ENCODE peak calls at places on chromosomes 13 and 19, in five cellular contexts. J is tibial nerve, W is thyroid gland, O is A549, Z is left lung. I is an unnamed sample.

GRCh38 chr19:3262362-3262761 is 37.9 kb downstream of the CELF5 start:
- DNase-seq in J (no peak), W (no peak), O (no peak), Z (no peak), I (no peak)

GRCh38 chr13:113928701-113929627 is 44.9 kb downstream of the C13orf46 start:
- DNase-seq in J (peak), W (peak), O (no peak), Z (peak), I (peak)

GRCh38 chr19:20414133-20414532 is 151.4 kb downstream of the ZNF737 start:
- DNase-seq in J (no peak), W (no peak), O (no peak), Z (no peak), I (no peak)

GRCh38 chr19:48720613-48721296 is 1.2 kb upstream of the MAMSTR start:
- DNase-seq in J (peak), W (peak), O (peak), Z (peak), I (peak)

GRCh38 chr13:109336730-109337129 is 449.7 kb downstream of the IRS2 start:
- DNase-seq in J (no peak), W (peak), O (no peak), Z (no peak), I (no peak)

GRCh38 chr19:47068246-47068645 is 19.8 kb upstream of the TMEM160 start:
- DNase-seq in J (no peak), W (no peak), O (no peak), Z (no peak), I (no peak)

GRCh38 chr19:46697142-46697960 is 19.6 kb downstream of the PRKD2 start:
- DNase-seq in J (peak), W (peak), O (peak), Z (peak), I (no peak)

GRCh38 chr13:33101835-33102234 is 85.6 kb downstream of the KL start:
- DNase-seq in J (no peak), W (no peak), O (no peak), Z (no peak), I (no peak)

GRCh38 chr13:59722580-59722900 is 441.2 kb downstream of the DIAPH3 start:
- DNase-seq in J (no peak), W (no peak), O (no peak), Z (no peak), I (no peak)

GRCh38 chr13:20664304-20664703 is 39.2 kb upstream of the IL17D start:
- DNase-seq in J (no peak), W (no peak), O (no peak), Z (no peak), I (peak)

GRCh38 chr13:20671789-20672188 is 31.7 kb upstream of the IL17D start:
- DNase-seq in J (no peak), W (no peak), O (no peak), Z (no peak), I (no peak)

GRCh38 chr13:20669162-20669561 is 34.3 kb upstream of the IL17D start:
- DNase-seq in J (no peak), W (no peak), O (no peak), Z (no peak), I (no peak)

GRCh38 chr13:20666948-20667347 is 36.6 kb upstream of the IL17D start:
- DNase-seq in J (no peak), W (no peak), O (no peak), Z (no peak), I (no peak)

GRCh38 chr13:20667857-20668256 is 35.6 kb upstream of the IL17D start:
- DNase-seq in J (no peak), W (no peak), O (no peak), Z (no peak), I (no peak)
- H3K27ac ChIP-seq in J (no peak), W (no peak), O (no peak), Z (no peak), I (no peak)

GRCh38 chr13:72788831-72789230 is 6.9 kb downstream of the PIBF1 start:
- DNase-seq in J (no peak), W (no peak), O (no peak), Z (no peak), I (no peak)
- H3K27ac ChIP-seq in J (no peak), W (peak), O (no peak), Z (peak), I (no peak)

GRCh38 chr19:2101417-2102335 is 5.0 kb downstream of the IZUMO4 start:
- DNase-seq in J (no peak), W (no peak), O (no peak), Z (no peak), I (no peak)
- H3K27ac ChIP-seq in J (peak), W (no peak), O (no peak), Z (no peak), I (no peak)

GRCh38 chr19:7699422-7700127 is 2.4 kb downstream of the FCER2 start:
- DNase-seq in J (no peak), W (no peak), O (no peak), Z (no peak), I (no peak)

GRCh38 chr19:7698583-7698982 is 3.3 kb downstream of the FCER2 start:
- DNase-seq in J (no peak), W (no peak), O (no peak), Z (no peak), I (no peak)

GRCh38 chr19:7699003-7699402 is 2.9 kb downstream of the FCER2 start:
- DNase-seq in J (no peak), W (no peak), O (no peak), Z (no peak), I (no peak)

GRCh38 chr19:7700128-7700470 is 1.8 kb downstream of the FCER2 start:
- DNase-seq in J (no peak), W (no peak), O (no peak), Z (no peak), I (no peak)

DNA sequence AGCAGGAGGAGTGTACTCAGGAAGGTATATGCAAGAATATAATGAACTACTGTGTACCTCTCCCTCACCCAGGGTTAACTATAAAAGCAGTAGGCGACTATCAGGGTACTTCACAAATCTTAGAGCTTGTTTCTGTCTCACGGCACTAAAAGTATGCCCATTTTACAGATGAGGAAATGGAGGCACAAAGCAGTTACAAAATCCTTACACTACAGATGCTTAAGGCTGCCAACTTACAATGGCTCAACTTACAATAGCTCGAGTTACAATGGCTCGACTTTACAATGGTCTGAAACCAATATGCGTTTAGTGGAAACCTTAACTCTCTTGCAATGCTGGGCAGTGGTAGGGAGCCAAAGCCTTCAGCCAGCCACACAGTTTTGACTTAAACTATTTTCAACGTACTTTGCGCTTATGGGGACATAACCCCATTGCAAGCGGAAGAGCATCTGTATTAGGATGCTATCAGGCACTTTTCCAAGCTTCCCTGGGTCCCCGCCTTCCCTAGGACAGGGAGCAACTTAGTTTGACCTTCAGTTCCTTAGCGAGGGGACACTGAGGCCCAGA is 4.1 kb downstream of the FCER2 start:
- DNase-seq in J (no peak), W (no peak), O (no peak), Z (no peak), I (no peak)
- H3K27ac ChIP-seq in J (no peak), W (no peak), O (no peak), Z (no peak), I (no peak)